ENCODE peak calls at places on chromosomes 16 and 17, in ten cellular contexts. One of them, this sample, is unnamed.

GRCh38 chr17:57519199-57519598 is 225.9 kb downstream of the CCDC182 start:
- DNase-seq in GM23338: no peak
- DNase-seq in spleen: no peak
- DNase-seq in pancreas: no peak
- DNase-seq in kidney: peak
- DNase-seq in colonic mucosa: no peak
- DNase-seq in nephron progenitor cell: peak
- DNase-seq in progenitor cell of endocrine pancreas: no peak
- DNase-seq in AG04450: peak
- DNase-seq in transverse colon: no peak
- DNase-seq in this sample: no peak

GRCh38 chr17:57135748-57136342 is 50.8 kb downstream of the AKAP1 start:
- DNase-seq in nephron progenitor cell: no peak
- DNase-seq in pancreas: no peak
- DNase-seq in transverse colon: no peak
- DNase-seq in spleen: no peak
- DNase-seq in GM23338: no peak
- DNase-seq in kidney: no peak
- DNase-seq in progenitor cell of endocrine pancreas: no peak
- DNase-seq in AG04450: no peak
- DNase-seq in colonic mucosa: no peak
- DNase-seq in this sample: no peak

GRCh38 chr17:660453-660852 is 54.2 kb downstream of the VPS53 start:
- DNase-seq in AG04450: no peak
- DNase-seq in kidney: no peak
- DNase-seq in spleen: no peak
- DNase-seq in colonic mucosa: no peak
- DNase-seq in GM23338: no peak
- DNase-seq in transverse colon: no peak
- DNase-seq in pancreas: no peak
- DNase-seq in nephron progenitor cell: no peak
- DNase-seq in progenitor cell of endocrine pancreas: no peak
- DNase-seq in this sample: no peak

GRCh38 chr16:19830902-19831555 is 53.6 kb downstream of the GPRC5B start:
- DNase-seq in AG04450: no peak
- DNase-seq in kidney: no peak
- DNase-seq in progenitor cell of endocrine pancreas: no peak
- DNase-seq in colonic mucosa: no peak
- DNase-seq in nephron progenitor cell: no peak
- DNase-seq in spleen: no peak
- DNase-seq in transverse colon: no peak
- DNase-seq in pancreas: no peak
- DNase-seq in GM23338: no peak
- DNase-seq in this sample: no peak

GRCh38 chr17:62601438-62601837 is 26.0 kb upstream of the MRC2 start:
- DNase-seq in GM23338: no peak
- DNase-seq in AG04450: no peak
- DNase-seq in nephron progenitor cell: no peak
- DNase-seq in pancreas: no peak
- DNase-seq in progenitor cell of endocrine pancreas: no peak
- DNase-seq in transverse colon: no peak
- DNase-seq in kidney: no peak
- DNase-seq in spleen: no peak
- DNase-seq in colonic mucosa: no peak
- DNase-seq in this sample: no peak

GRCh38 chr17:83179378-83179777 is 100.0 kb downstream of the METRNL start:
- DNase-seq in AG04450: no peak
- DNase-seq in GM23338: no peak
- DNase-seq in nephron progenitor cell: peak
- DNase-seq in kidney: no peak
- DNase-seq in colonic mucosa: peak
- DNase-seq in progenitor cell of endocrine pancreas: no peak
- DNase-seq in spleen: no peak
- DNase-seq in pancreas: no peak
- DNase-seq in transverse colon: no peak
- DNase-seq in this sample: peak

GRCh38 chr17:40605301-40605700 is 40.0 kb upstream of the CCR7 start:
- DNase-seq in transverse colon: no peak
- DNase-seq in kidney: no peak
- DNase-seq in colonic mucosa: no peak
- DNase-seq in pancreas: no peak
- DNase-seq in AG04450: no peak
- DNase-seq in progenitor cell of endocrine pancreas: no peak
- DNase-seq in nephron progenitor cell: no peak
- DNase-seq in spleen: peak
- DNase-seq in GM23338: no peak
- DNase-seq in this sample: no peak

GRCh38 chr17:7380321-7380720 is 568 bp upstream of the TNK1 start:
- DNase-seq in transverse colon: peak
- DNase-seq in AG04450: no peak
- DNase-seq in GM23338: peak
- DNase-seq in pancreas: peak
- DNase-seq in spleen: no peak
- DNase-seq in progenitor cell of endocrine pancreas: no peak
- DNase-seq in nephron progenitor cell: no peak
- DNase-seq in colonic mucosa: peak
- DNase-seq in kidney: no peak
- DNase-seq in this sample: no peak

GRCh38 chr17:40363480-40363838 is 1.1 kb downstream of the GJD3 start:
- DNase-seq in progenitor cell of endocrine pancreas: no peak
- DNase-seq in pancreas: no peak
- DNase-seq in nephron progenitor cell: no peak
- DNase-seq in kidney: peak
- DNase-seq in GM23338: no peak
- DNase-seq in colonic mucosa: no peak
- DNase-seq in AG04450: no peak
- DNase-seq in spleen: peak
- DNase-seq in transverse colon: peak
- DNase-seq in this sample: peak

GRCh38 chr17:63274156-63274555 is 171.9 kb downstream of the CYB561 start:
- DNase-seq in AG04450: no peak
- DNase-seq in kidney: no peak
- DNase-seq in progenitor cell of endocrine pancreas: no peak
- DNase-seq in spleen: no peak
- DNase-seq in colonic mucosa: no peak
- DNase-seq in transverse colon: no peak
- DNase-seq in pancreas: no peak
- DNase-seq in nephron progenitor cell: no peak
- DNase-seq in GM23338: no peak
- DNase-seq in this sample: no peak

GRCh38 chr17:30372755-30373154 is 6.0 kb upstream of the CPD start:
- DNase-seq in transverse colon: no peak
- DNase-seq in kidney: no peak
- DNase-seq in colonic mucosa: no peak
- DNase-seq in nephron progenitor cell: no peak
- DNase-seq in GM23338: peak
- DNase-seq in progenitor cell of endocrine pancreas: no peak
- DNase-seq in pancreas: no peak
- DNase-seq in AG04450: no peak
- DNase-seq in spleen: no peak
- DNase-seq in this sample: no peak

DNA sequence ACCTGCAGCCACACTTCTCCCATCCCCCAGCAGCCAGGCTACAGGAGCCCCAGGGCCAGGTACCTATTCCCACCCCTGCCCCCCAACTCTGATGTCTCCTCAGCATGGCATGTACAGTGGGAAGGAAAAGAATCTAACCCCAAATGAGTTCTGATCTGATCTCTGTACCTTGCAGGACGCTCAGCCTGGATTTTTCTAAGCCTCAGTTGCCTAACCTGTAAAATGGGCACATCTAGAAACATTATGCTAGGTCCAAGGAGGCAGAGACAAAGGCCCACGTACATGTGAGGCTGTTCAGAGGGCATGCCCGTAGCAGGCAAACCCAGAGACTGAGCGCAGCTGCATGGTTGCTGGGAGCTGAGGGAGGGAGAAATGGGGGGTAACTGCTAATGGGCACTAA is 35.1 kb downstream of the SLC38A8 start:
- DNase-seq in GM23338: no peak
- DNase-seq in AG04450: no peak
- DNase-seq in pancreas: no peak
- DNase-seq in spleen: no peak
- DNase-seq in nephron progenitor cell: no peak
- DNase-seq in transverse colon: no peak
- DNase-seq in kidney: no peak
- DNase-seq in colonic mucosa: no peak
- DNase-seq in progenitor cell of endocrine pancreas: no peak
- DNase-seq in this sample: no peak
- TF ChIP-seq CTCF in GM23338: no peak
- TF ChIP-seq CTCF in AG04450: no peak
- TF ChIP-seq CTCF in pancreas: no peak
- TF ChIP-seq CTCF in spleen: no peak
- TF ChIP-seq CTCF in nephron progenitor cell: no peak
- TF ChIP-seq CTCF in transverse colon: no peak
- TF ChIP-seq CTCF in kidney: no peak
- TF ChIP-seq CTCF in colonic mucosa: no peak
- TF ChIP-seq CTCF in progenitor cell of endocrine pancreas: no peak
- TF ChIP-seq CTCF in this sample: no peak

GRCh38 chr16:27698266-27698665 is 148.3 kb downstream of the KATNIP start:
- DNase-seq in GM23338: peak
- DNase-seq in progenitor cell of endocrine pancreas: no peak
- DNase-seq in spleen: peak
- DNase-seq in colonic mucosa: no peak
- DNase-seq in nephron progenitor cell: peak
- DNase-seq in AG04450: no peak
- DNase-seq in kidney: peak
- DNase-seq in transverse colon: no peak
- DNase-seq in pancreas: no peak
- DNase-seq in this sample: peak
- TF ChIP-seq CTCF in GM23338: peak
- TF ChIP-seq CTCF in progenitor cell of endocrine pancreas: peak
- TF ChIP-seq CTCF in spleen: no peak
- TF ChIP-seq CTCF in colonic mucosa: no peak
- TF ChIP-seq CTCF in nephron progenitor cell: peak
- TF ChIP-seq CTCF in AG04450: peak
- TF ChIP-seq CTCF in kidney: no peak
- TF ChIP-seq CTCF in transverse colon: no peak
- TF ChIP-seq CTCF in pancreas: no peak
- TF ChIP-seq CTCF in this sample: peak

DNA sequence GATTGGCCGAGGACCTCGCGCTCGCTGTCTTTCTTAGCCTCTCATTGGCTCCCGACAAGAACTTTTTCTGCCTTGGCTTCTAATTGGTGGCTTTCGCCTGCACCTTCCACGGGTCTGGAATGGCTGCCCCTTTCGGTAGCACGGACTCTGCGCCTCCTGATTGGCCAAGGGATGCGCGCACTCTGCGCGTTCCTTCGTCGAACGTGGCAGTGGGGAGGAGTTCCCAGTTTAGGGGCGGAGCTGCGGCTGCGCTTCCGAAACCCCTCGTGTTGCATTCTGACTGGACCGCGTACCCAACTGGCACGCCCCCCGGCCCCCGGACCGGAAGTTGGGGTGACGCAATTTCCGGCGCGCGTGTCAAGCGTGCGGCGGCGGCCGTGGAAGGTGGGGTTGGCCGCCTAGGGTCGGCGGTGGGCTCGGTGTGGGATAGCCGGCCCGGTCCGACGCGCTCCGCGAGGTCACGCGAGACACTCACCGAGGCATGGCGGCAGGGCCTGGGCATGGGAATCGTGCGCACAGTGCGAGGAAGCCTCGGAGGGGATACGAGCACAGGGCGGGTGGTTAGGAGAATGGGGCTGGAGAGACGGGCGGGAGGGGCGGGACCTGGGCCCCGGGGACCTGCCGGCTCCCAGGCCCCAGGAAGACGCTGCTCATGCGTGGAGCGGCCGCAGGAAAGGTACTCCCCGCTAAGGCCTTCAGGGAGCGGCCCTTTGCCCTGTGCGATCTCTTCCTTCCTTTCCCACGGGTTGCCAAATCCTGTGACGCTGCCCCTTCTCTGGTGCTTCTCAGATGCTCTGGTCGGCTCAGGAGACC is 627 bp upstream of the P4HB start:
- DNase-seq in pancreas: peak
- DNase-seq in kidney: peak
- DNase-seq in AG04450: peak
- DNase-seq in transverse colon: peak
- DNase-seq in nephron progenitor cell: peak
- DNase-seq in colonic mucosa: peak
- DNase-seq in progenitor cell of endocrine pancreas: peak
- DNase-seq in GM23338: peak
- DNase-seq in spleen: peak
- DNase-seq in this sample: peak
- TF ChIP-seq CTCF in pancreas: no peak
- TF ChIP-seq CTCF in kidney: peak
- TF ChIP-seq CTCF in AG04450: no peak
- TF ChIP-seq CTCF in transverse colon: peak
- TF ChIP-seq CTCF in nephron progenitor cell: no peak
- TF ChIP-seq CTCF in colonic mucosa: no peak
- TF ChIP-seq CTCF in progenitor cell of endocrine pancreas: no peak
- TF ChIP-seq CTCF in GM23338: no peak
- TF ChIP-seq CTCF in spleen: peak
- TF ChIP-seq CTCF in this sample: no peak

GRCh38 chr16:50709061-50709695 is 15.8 kb downstream of the NOD2 start:
- DNase-seq in progenitor cell of endocrine pancreas: no peak
- DNase-seq in nephron progenitor cell: no peak
- DNase-seq in kidney: no peak
- DNase-seq in transverse colon: no peak
- DNase-seq in pancreas: no peak
- DNase-seq in AG04450: no peak
- DNase-seq in spleen: no peak
- DNase-seq in colonic mucosa: no peak
- DNase-seq in GM23338: no peak
- DNase-seq in this sample: no peak

GRCh38 chr16:50708373-50709060 is 15.1 kb downstream of the NOD2 start:
- DNase-seq in kidney: no peak
- DNase-seq in AG04450: no peak
- DNase-seq in GM23338: no peak
- DNase-seq in pancreas: no peak
- DNase-seq in colonic mucosa: no peak
- DNase-seq in nephron progenitor cell: no peak
- DNase-seq in spleen: no peak
- DNase-seq in progenitor cell of endocrine pancreas: no peak
- DNase-seq in transverse colon: no peak
- DNase-seq in this sample: no peak

GRCh38 chr16:50711862-50712567 is 18.6 kb downstream of the NOD2 start:
- DNase-seq in colonic mucosa: no peak
- DNase-seq in GM23338: no peak
- DNase-seq in kidney: no peak
- DNase-seq in transverse colon: no peak
- DNase-seq in spleen: no peak
- DNase-seq in nephron progenitor cell: no peak
- DNase-seq in progenitor cell of endocrine pancreas: no peak
- DNase-seq in pancreas: no peak
- DNase-seq in AG04450: no peak
- DNase-seq in this sample: no peak

GRCh38 chr16:50711040-50711439 is 17.6 kb downstream of the NOD2 start:
- DNase-seq in AG04450: no peak
- DNase-seq in kidney: no peak
- DNase-seq in spleen: no peak
- DNase-seq in progenitor cell of endocrine pancreas: no peak
- DNase-seq in transverse colon: no peak
- DNase-seq in colonic mucosa: no peak
- DNase-seq in GM23338: no peak
- DNase-seq in pancreas: no peak
- DNase-seq in nephron progenitor cell: no peak
- DNase-seq in this sample: no peak

DNA sequence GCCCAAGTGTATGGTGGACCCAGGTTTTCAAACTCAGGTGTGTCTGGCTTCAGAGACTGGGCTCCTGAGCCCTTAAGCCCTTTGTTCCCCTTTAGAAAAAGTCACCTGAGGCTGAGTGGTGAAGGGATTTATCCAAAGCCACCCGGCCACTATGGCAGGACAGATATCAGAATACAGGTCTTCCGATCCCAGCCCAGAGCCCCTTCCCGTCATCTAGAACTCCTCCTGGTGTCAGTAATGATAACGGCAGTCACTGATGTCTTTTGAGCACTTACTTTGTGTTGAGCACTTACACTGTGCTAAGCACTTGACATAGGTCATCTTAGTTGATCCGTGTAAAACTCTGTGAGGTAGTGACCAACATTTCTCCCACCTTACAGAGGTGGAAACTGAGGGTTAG is 16.6 kb downstream of the NOD2 start:
- DNase-seq in nephron progenitor cell: no peak
- DNase-seq in progenitor cell of endocrine pancreas: no peak
- DNase-seq in kidney: no peak
- DNase-seq in GM23338: peak
- DNase-seq in AG04450: no peak
- DNase-seq in transverse colon: no peak
- DNase-seq in colonic mucosa: no peak
- DNase-seq in spleen: no peak
- DNase-seq in pancreas: no peak
- DNase-seq in this sample: no peak
- TF ChIP-seq CTCF in nephron progenitor cell: no peak
- TF ChIP-seq CTCF in progenitor cell of endocrine pancreas: no peak
- TF ChIP-seq CTCF in kidney: no peak
- TF ChIP-seq CTCF in GM23338: peak
- TF ChIP-seq CTCF in AG04450: no peak
- TF ChIP-seq CTCF in transverse colon: no peak
- TF ChIP-seq CTCF in colonic mucosa: no peak
- TF ChIP-seq CTCF in spleen: no peak
- TF ChIP-seq CTCF in pancreas: no peak
- TF ChIP-seq CTCF in this sample: no peak

This sample was measured in chondrocyte.